ENCODE peak calls at places on chromosomes 11 and 22, in four cellular contexts. K is stimulated activated CD4-positive, alpha-beta T cell treated with anti-CD3 and anti-CD28 coated beads, Interleukin-4, amount 100 ng/mL, for 4 hours; E is fibroblast of pulmonary artery; U is T follicular helper cell. M is an unnamed sample.
A peak's percentile ranks its signal among the peaks of the same experiment; 100 is the strongest.

GRCh38 chr11:123033895-123034294 is 28.0 kb downstream of the HSPA8 start:
- DNase-seq in E (peak; percentile 44), K (no peak), U (no peak), M (no peak)

GRCh38 chr11:110087820-110088534 is 5.2 kb upstream of the ZC3H12C start:
- DNase-seq in K (no peak), E (peak; percentile 50), U (no peak), M (peak; percentile 87)

GRCh38 chr11:33366918-33367317 is 109.7 kb downstream of the HIPK3 start:
- DNase-seq in K (no peak), E (no peak), U (no peak), M (no peak)

GRCh38 chr11:14969922-14970323 is 2.2 kb downstream of the CALCA start:
- DNase-seq in E (peak; percentile 26), K (peak; percentile 66), U (peak; percentile 9), M (peak; percentile 6)

GRCh38 chr11:86580535-86580934 is 91.9 kb downstream of the ME3 start:
- DNase-seq in K (no peak), U (no peak), E (no peak), M (no peak)

GRCh38 chr11:104183572-104183971 is 19.6 kb upstream of the PDGFD start:
- DNase-seq in U (no peak), K (no peak), E (no peak), M (peak; percentile 1)

GRCh38 chr22:35971418-35972119 is 57.1 kb downstream of the RBFOX2 start:
- DNase-seq in K (no peak), E (peak; percentile 77), U (no peak), M (peak; percentile 29)

GRCh38 chr22:48517039-48518030 is 1310.3 kb downstream of the BRD1 start:
- DNase-seq in K (no peak), E (no peak), U (no peak), M (no peak)

GRCh38 chr11:64131657-64132387 is 34.1 kb downstream of the MACROD1 start:
- DNase-seq in E (no peak), K (no peak), U (no peak), M (no peak)

GRCh38 chr11:74288161-74288560 is 23.3 kb downstream of the P4HA3 start:
- DNase-seq in E (peak; percentile 98), U (no peak), K (no peak), M (peak; percentile 97)

GRCh38 chr22:35838849-35839646 is 121.4 kb downstream of the APOL5 start:
- DNase-seq in K (no peak), U (no peak), E (peak; percentile 80), M (peak; percentile 74)

GRCh38 chr22:38936562-38936961 is 20.8 kb upstream of the APOBEC3A start:
- DNase-seq in U (no peak), E (no peak), K (no peak), M (no peak)

GRCh38 chr11:10158461-10158860 is 135.6 kb downstream of the SBF2 start:
- DNase-seq in E (no peak), K (no peak), U (no peak), M (no peak)

GRCh38 chr22:49025791-49026475 is 801.7 kb downstream of the BRD1 start:
- DNase-seq in E (no peak), U (no peak), K (no peak), M (no peak)

GRCh38 chr11:112308651-112309050 is 48.0 kb upstream of the PLET1 start:
- DNase-seq in E (no peak), K (no peak), U (no peak), M (no peak)

GRCh38 chr11:124301482-124301881 is 12.3 kb downstream of the OR8D1 start:
- DNase-seq in U (no peak), E (peak; percentile 73), K (no peak), M (peak; percentile 29)

GRCh38 chr11:61711493-61711892 is 31.3 kb downstream of the DAGLA start:
- DNase-seq in E (no peak), K (no peak), U (no peak), M (no peak)

GRCh38 chr11:134654161-134654915 is 242.3 kb upstream of the B3GAT1 start:
- DNase-seq in K (peak; percentile 13), U (no peak), E (no peak), M (no peak)

GRCh38 chr11:77244277-77245014 is 57.0 kb downstream of the GDPD4 start:
- DNase-seq in K (no peak), U (no peak), E (peak; percentile 78), M (peak; percentile 80)

GRCh38 chr11:33891714-33892327 is at the start of gene LMO2:
- DNase-seq in K (no peak), U (no peak), E (no peak), M (peak; percentile 15)

GRCh38 chr11:68342459-68343158 is 30.2 kb downstream of the LRP5 start:
- DNase-seq in U (no peak), K (no peak), E (no peak), M (no peak)

GRCh38 chr22:42990131-42990838 is 24.7 kb downstream of the PACSIN2 start:
- DNase-seq in K (no peak), U (no peak), E (peak; percentile 90), M (peak; percentile 96)